ENCODE peak calls at places on chromosomes 7 and 10, in four cellular contexts. X is AG04450, I is bronchial epithelial cell, T is DMS153. J is an unnamed sample.

GRCh38 chr10:663844-664243 is 25.6 kb downstream of the DIP2C start:
- DNase-seq in X (no peak), I (no peak), T (no peak), J (no peak)

GRCh38 chr10:96747734-96748550 is 27.6 kb upstream of the PIK3AP1 start:
- DNase-seq in X (no peak), I (no peak), T (no peak), J (no peak)

GRCh38 chr7:141585592-141586510 is 34.6 kb downstream of the AGK start:
- DNase-seq in X (peak), I (peak), T (no peak), J (no peak)

GRCh38 chr10:113666682-113667252 is 2.9 kb upstream of the NRAP start:
- DNase-seq in X (no peak), I (peak), T (no peak), J (no peak)

GRCh38 chr10:70145666-70146488 is 623 bp downstream of the TYSND1 start:
- DNase-seq in X (no peak), I (peak), T (no peak), J (peak)

GRCh38 chr10:119374236-119374635 is 166.9 kb downstream of the GRK5 start:
- DNase-seq in X (no peak), I (no peak), T (no peak), J (no peak)

GRCh38 chr10:59634102-59634501 is 75.5 kb downstream of the SLC16A9 start:
- DNase-seq in X (no peak), I (no peak), T (no peak), J (no peak)

GRCh38 chr10:132109341-132110072 is 43.8 kb downstream of the JAKMIP3 start:
- DNase-seq in X (no peak), I (no peak), T (no peak), J (no peak)

GRCh38 chr10:38045129-38045528 is 34.7 kb downstream of the ZNF33A start:
- DNase-seq in X (no peak), I (no peak), T (no peak), J (no peak)

GRCh38 chr7:18566829-18567228 is 71.3 kb downstream of the HDAC9 start:
- DNase-seq in X (no peak), I (peak), T (no peak), J (no peak)

GRCh38 chr7:96021533-96021932 is 249.2 kb downstream of the DYNC1I1 start:
- DNase-seq in X (no peak), I (peak), T (no peak), J (no peak)

GRCh38 chr10:125792342-125793063 is 16.9 kb upstream of the MMP21 start:
- DNase-seq in X (no peak), I (no peak), T (no peak), J (no peak)